ENCODE peak calls at places on chromosome 5, in six cellular contexts. W, M, G, K, Y and F are unnamed samples.
A peak's percentile ranks its signal among the peaks of the same experiment; 100 is the strongest.

GRCh38 chr5:123085638-123086286 is 3.3 kb upstream of the PRDM6 start:
- DNase-seq in W (no peak), M (no peak), G (no peak), K (no peak), Y (no peak), F (no peak)

GRCh38 chr5:180082633-180083420 is 11.3 kb upstream of the RNF130 start:
- DNase-seq in W (no peak), M (no peak), G (no peak), K (no peak), Y (no peak), F (no peak)

GRCh38 chr5:172364773-172365172 is 81.2 kb upstream of the UBTD2 start:
- DNase-seq in W (no peak), M (no peak), G (peak; percentile 66), K (peak; percentile 40), Y (no peak), F (no peak)

GRCh38 chr5:9686211-9686610 is 56.1 kb upstream of the TAS2R1 start:
- DNase-seq in W (no peak), M (no peak), G (no peak), K (no peak), Y (no peak), F (no peak)

GRCh38 chr5:149633671-149634350 is 52.5 kb downstream of the ARHGEF37 start:
- DNase-seq in W (no peak), M (no peak), G (peak; percentile 41), K (peak; percentile 81), Y (no peak), F (no peak)

GRCh38 chr5:95631991-95632675 is 12.2 kb downstream of the GPR150 start:
- DNase-seq in W (peak; percentile 38), M (peak; percentile 48), G (no peak), K (peak; percentile 22), Y (peak; percentile 68), F (no peak)

GRCh38 chr5:35218981-35219380 is 11.3 kb downstream of the PRLR start:
- DNase-seq in W (no peak), M (no peak), G (no peak), K (no peak), Y (no peak), F (no peak)

GRCh38 chr5:112528928-112529327 is 109.9 kb upstream of the EPB41L4A start:
- DNase-seq in W (no peak), M (no peak), G (no peak), K (no peak), Y (no peak), F (no peak)

GRCh38 chr5:172904643-172905345 is 54.4 kb upstream of the RPL26L1 start:
- DNase-seq in W (peak; percentile 84), M (peak; percentile 98), G (peak; percentile 92), K (peak; percentile 99), Y (no peak), F (no peak)

GRCh38 chr5:135891804-135892203 is 3.8 kb downstream of the IL9 start:
- DNase-seq in W (no peak), M (no peak), G (no peak), K (peak; percentile 9), Y (peak; percentile 10), F (peak; percentile 23)

GRCh38 chr5:150399158-150400019 is 13.3 kb downstream of the CD74 start:
- DNase-seq in W (no peak), M (no peak), G (no peak), K (no peak), Y (no peak), F (no peak)

GRCh38 chr5:109328626-109329025 is 81.1 kb downstream of the PJA2 start:
- DNase-seq in W (no peak), M (no peak), G (no peak), K (no peak), Y (no peak), F (no peak)

GRCh38 chr5:79636981-79637733 is 24.9 kb downstream of the TENT2 start:
- DNase-seq in W (no peak), M (no peak), G (no peak), K (peak; percentile 48), Y (no peak), F (no peak)

GRCh38 chr5:102823441-102823874 is 68.4 kb downstream of the PAM start:
- DNase-seq in W (no peak), M (no peak), G (no peak), K (no peak), Y (no peak), F (no peak)

GRCh38 chr5:5219541-5219940 is 79.4 kb downstream of the ADAMTS16 start:
- DNase-seq in W (no peak), M (no peak), G (no peak), K (no peak), Y (no peak), F (no peak)

GRCh38 chr5:58330781-58331180 is 129.1 kb downstream of the PLK2 start:
- DNase-seq in W (no peak), M (no peak), G (no peak), K (peak; percentile 85), Y (no peak), F (no peak)

GRCh38 chr5:58334035-58334434 is 125.9 kb downstream of the PLK2 start:
- DNase-seq in W (no peak), M (no peak), G (no peak), K (no peak), Y (no peak), F (no peak)

GRCh38 chr5:58341485-58341884 is 118.4 kb downstream of the PLK2 start:
- DNase-seq in W (no peak), M (no peak), G (no peak), K (no peak), Y (no peak), F (no peak)

GRCh38 chr5:58335518-58335917 is 124.4 kb downstream of the PLK2 start:
- DNase-seq in W (no peak), M (no peak), G (no peak), K (peak; percentile 33), Y (no peak), F (no peak)
- TF ChIP-seq CTCF in W (no peak), M (peak; percentile 39), G (peak; percentile 32), K (peak; percentile 6), Y (peak; percentile 12), F (no peak)

GRCh38 chr5:13536921-13537320 is 407.6 kb downstream of the DNAH5 start:
- DNase-seq in W (no peak), M (no peak), G (no peak), K (peak; percentile 17), Y (no peak), F (no peak)
- TF ChIP-seq CTCF in W (no peak), M (no peak), G (no peak), K (no peak), Y (no peak), F (no peak)

DNA sequence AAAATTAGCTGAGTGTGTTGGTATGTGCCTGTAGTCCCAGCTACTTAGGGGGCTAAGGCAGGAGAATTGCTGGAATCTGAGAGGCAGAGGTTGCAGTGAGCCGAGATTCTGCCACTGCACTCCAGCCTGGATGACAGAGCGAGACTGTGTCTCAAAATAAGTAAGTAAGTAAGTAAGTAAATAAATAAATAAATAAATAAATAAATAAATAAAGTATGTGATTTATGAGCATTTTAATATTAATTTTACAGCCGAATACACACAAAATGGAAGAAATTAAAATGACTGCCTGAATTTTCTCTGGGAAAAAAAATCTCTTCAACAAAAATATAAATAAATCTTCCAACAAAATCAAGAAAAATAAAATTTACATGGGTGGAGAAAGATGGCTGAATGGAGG is 740.7 kb downstream of the CDH18 start:
- DNase-seq in W (no peak), M (no peak), G (no peak), K (no peak), Y (no peak), F (no peak)
- TF ChIP-seq CTCF in W (no peak), M (no peak), G (no peak), K (no peak), Y (no peak), F (no peak)

GRCh38 chr5:141640051-141640415 is 3.2 kb downstream of the RELL2 start:
- DNase-seq in W (no peak), M (no peak), G (no peak), K (no peak), Y (no peak), F (no peak)

GRCh38 chr5:141639357-141640050 is 2.7 kb downstream of the RELL2 start:
- DNase-seq in W (no peak), M (no peak), G (no peak), K (no peak), Y (no peak), F (no peak)

GRCh38 chr5:141638771-141639170 is 2.0 kb downstream of the RELL2 start:
- DNase-seq in W (no peak), M (no peak), G (no peak), K (no peak), Y (no peak), F (no peak)

GRCh38 chr5:141640698-141641097 is 3.9 kb downstream of the RELL2 start:
- DNase-seq in W (no peak), M (no peak), G (no peak), K (no peak), Y (no peak), F (no peak)

GRCh38 chr5:141641634-141642278 is 5.0 kb downstream of the RELL2 start:
- DNase-seq in W (no peak), M (no peak), G (peak; percentile 54), K (peak; percentile 83), Y (no peak), F (no peak)
- TF ChIP-seq CTCF in W (no peak), M (no peak), G (peak; percentile 56), K (peak; percentile 25), Y (no peak), F (peak; percentile 19)